ENCODE peak calls at places on chromosomes 7 and 10, in five cellular contexts. W is skeletal muscle cell; M is coronary artery; F is CD8-positive, alpha-beta memory T cell; N is lower leg skin. Q is an unnamed sample.
A peak's percentile ranks its signal among the peaks of the same experiment; 100 is the strongest.

GRCh38 chr7:105205592-105206211 is 183.0 kb downstream of the SRPK2 start:
- DNase-seq in W (no peak), F (no peak), N (no peak), M (no peak), Q (no peak)

GRCh38 chr10:132394936-132395703 is 1.9 kb upstream of the PWWP2B start:
- DNase-seq in M (no peak), N (no peak), W (no peak), F (no peak), Q (no peak)

GRCh38 chr10:81564143-81564542 is 310.9 kb upstream of the NRG3 start:
- DNase-seq in N (no peak), F (no peak), W (no peak), M (no peak), Q (no peak)

GRCh38 chr7:154744226-154744860 is 258.6 kb downstream of the PAXIP1 start:
- DNase-seq in F (no peak), W (no peak), N (no peak), M (no peak), Q (no peak)

GRCh38 chr7:47069385-47070076 is 512.4 kb downstream of the TNS3 start:
- DNase-seq in M (no peak), N (no peak), F (no peak), W (no peak), Q (no peak)

GRCh38 chr7:159091480-159092475 is 52.9 kb downstream of the VIPR2 start:
- DNase-seq in W (no peak), F (no peak), N (no peak), M (peak; percentile 68), Q (no peak)

GRCh38 chr10:75347211-75347610 is 54.4 kb downstream of the ZNF503 start:
- DNase-seq in M (no peak), F (no peak), W (no peak), N (no peak), Q (no peak)

GRCh38 chr7:29499932-29500331 is 63.7 kb upstream of the PRR15 start:
- DNase-seq in N (no peak), F (no peak), W (no peak), M (no peak), Q (no peak)

GRCh38 chr7:128045766-128046165 is 14.5 kb upstream of the LRRC4 start:
- DNase-seq in M (no peak), F (no peak), W (no peak), N (no peak), Q (no peak)

GRCh38 chr7:90726623-90727022 is 130.5 kb downstream of the CDK14 start:
- DNase-seq in W (no peak), F (no peak), N (no peak), M (no peak), Q (no peak)

GRCh38 chr7:51482976-51483375 is 166.4 kb upstream of the COBL start:
- DNase-seq in W (no peak), N (no peak), F (no peak), M (no peak), Q (no peak)